ENCODE peak calls at places on chromosomes 2 and 18, in four cellular contexts. S is adrenal gland, F is GM23248, I is NB4. P is an unnamed sample.

GRCh38 chr2:39356922-39357639 is 80.0 kb downstream of the MAP4K3 start:
- DNase-seq in S (no peak), I (no peak), F (no peak), P (no peak)

GRCh38 chr2:151860613-151861146 is 32.5 kb upstream of the ARL5A start:
- DNase-seq in F (no peak), S (no peak), I (no peak), P (no peak)

GRCh38 chr2:171210864-171211431 is 50.3 kb upstream of the TLK1 start:
- DNase-seq in S (no peak), I (peak), F (no peak), P (no peak)

GRCh38 chr2:71928734-71929481 is 218.8 kb downstream of the CYP26B1 start:
- DNase-seq in I (no peak), S (peak), F (no peak), P (no peak)

GRCh38 chr2:189444322-189444721 is 3.0 kb downstream of the WDR75 start:
- DNase-seq in F (peak), I (peak), S (no peak), P (no peak)

GRCh38 chr2:72896446-72896845 is 9.2 kb downstream of the SPR start:
- DNase-seq in F (peak), S (no peak), I (no peak), P (no peak)

GRCh38 chr2:205769494-205769848 is 87.2 kb downstream of the NRP2 start:
- DNase-seq in I (no peak), S (no peak), F (peak), P (no peak)

GRCh38 chr2:15823459-15824396 is 116.6 kb upstream of the MYCN start:
- DNase-seq in I (no peak), F (no peak), S (no peak), P (no peak)

GRCh38 chr2:23375448-23375847 is 9.5 kb upstream of the KLHL29 start:
- DNase-seq in I (peak), F (peak), S (no peak), P (no peak)

GRCh38 chr2:237797253-237797652 is 1.3 kb upstream of the RBM44 start:
- DNase-seq in S (no peak), I (no peak), F (no peak), P (no peak)

GRCh38 chr2:135890830-135891229 is 14.6 kb upstream of the MCM6 start:
- DNase-seq in S (no peak), F (no peak), I (no peak), P (no peak)

GRCh38 chr18:58097127-58097906 is 53.3 kb downstream of the NEDD4L start:
- DNase-seq in I (no peak), F (no peak), S (no peak), P (no peak)

GRCh38 chr2:100785621-100786296 is 34.2 kb upstream of the NPAS2 start:
- DNase-seq in S (no peak), F (peak), I (no peak), P (no peak)

GRCh38 chr2:176172007-176172747 is 15.1 kb downstream of the HOXD3 start:
- DNase-seq in I (no peak), F (no peak), S (no peak), P (no peak)
- H3K4me3 ChIP-seq in I (no peak), F (no peak), S (no peak), P (peak)

GRCh38 chr18:45365835-45366234 is 249.4 kb upstream of the SLC14A2 start:
- DNase-seq in I (no peak), F (peak), S (no peak), P (no peak)

GRCh38 chr18:45373286-45373880 is 241.9 kb upstream of the SLC14A2 start:
- DNase-seq in I (peak), F (no peak), S (no peak), P (no peak)

GRCh38 chr18:45374878-45375630 is 240.2 kb upstream of the SLC14A2 start:
- DNase-seq in S (no peak), I (no peak), F (no peak), P (no peak)

GRCh38 chr18:45370190-45371010 is 244.9 kb upstream of the SLC14A2 start:
- DNase-seq in I (no peak), F (peak), S (peak), P (no peak)
- H3K4me3 ChIP-seq in I (no peak), F (no peak), S (no peak), P (no peak)

DNA sequence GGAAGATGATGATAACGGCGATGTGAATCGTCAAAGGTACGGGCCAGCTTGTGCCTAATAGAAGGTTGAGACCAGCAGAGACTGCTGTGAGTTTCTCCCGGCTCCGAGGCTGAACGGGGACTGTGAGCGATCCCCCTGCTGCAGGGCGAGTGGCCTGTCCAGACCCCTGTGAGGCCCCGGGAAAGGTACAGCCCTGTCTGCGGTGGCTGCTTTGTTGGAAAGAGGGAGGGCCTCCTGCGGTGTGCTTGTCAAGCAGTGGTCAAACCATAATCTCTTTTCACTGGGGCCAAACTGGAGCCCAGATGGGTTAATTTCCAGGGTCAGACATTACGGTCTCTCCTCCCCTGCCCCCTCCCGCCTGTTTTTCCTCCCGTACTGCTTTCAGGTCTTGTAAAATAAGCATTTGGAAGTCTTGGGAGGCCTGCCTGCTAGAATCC is 3.0 kb downstream of the FZD7 start:
- DNase-seq in I (no peak), F (peak), S (no peak), P (no peak)
- H3K4me3 ChIP-seq in I (no peak), F (peak), S (no peak), P (peak)

GRCh38 chr2:25523060-25523459 is 150.3 kb downstream of the DTNB start:
- DNase-seq in S (no peak), I (no peak), F (no peak), P (no peak)

GRCh38 chr2:25524507-25524906 is 148.9 kb downstream of the DTNB start:
- DNase-seq in S (no peak), F (no peak), I (no peak), P (no peak)

GRCh38 chr2:25521126-25521525 is 152.3 kb downstream of the DTNB start:
- DNase-seq in F (peak), S (no peak), I (no peak), P (no peak)

GRCh38 chr2:25517701-25518100 is 155.7 kb downstream of the DTNB start:
- DNase-seq in F (no peak), I (no peak), S (no peak), P (no peak)

DNA sequence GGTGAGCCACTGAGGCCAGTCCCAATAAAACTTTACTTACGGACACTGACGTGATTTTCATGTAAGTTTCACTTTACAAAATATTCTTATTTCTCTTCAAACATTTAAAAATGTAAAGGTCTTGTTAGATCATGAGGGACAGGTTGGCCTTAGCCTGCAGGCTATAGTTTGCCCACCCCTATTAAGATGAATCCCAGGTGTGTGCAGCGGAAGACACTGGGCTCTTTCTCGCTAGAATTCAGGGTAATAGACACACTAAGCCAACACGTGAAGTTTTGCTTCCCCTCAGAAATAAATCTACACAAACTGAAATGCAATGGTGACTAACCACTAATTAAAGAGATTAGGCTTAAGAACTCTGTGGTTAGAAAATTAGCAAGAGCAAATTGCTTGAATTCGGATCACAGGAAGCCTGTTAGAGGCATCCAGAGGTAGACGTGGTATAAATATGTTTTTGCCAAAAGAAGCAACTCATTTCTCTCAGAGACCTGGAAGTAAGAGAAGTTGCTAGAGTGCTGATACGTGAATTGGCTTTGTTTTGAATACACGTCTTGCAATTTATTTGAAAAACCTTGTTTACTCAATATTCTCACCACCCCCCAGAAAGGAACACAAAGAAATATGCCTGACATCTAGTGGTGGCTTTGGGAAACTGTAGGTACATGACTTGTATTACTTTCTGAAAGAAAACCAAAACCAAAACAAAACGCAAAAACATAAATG is 151.6 kb downstream of the DTNB start:
- DNase-seq in F (peak), S (peak), I (peak), P (no peak)
- H3K4me3 ChIP-seq in F (peak), S (peak), I (no peak), P (peak)

DNA sequence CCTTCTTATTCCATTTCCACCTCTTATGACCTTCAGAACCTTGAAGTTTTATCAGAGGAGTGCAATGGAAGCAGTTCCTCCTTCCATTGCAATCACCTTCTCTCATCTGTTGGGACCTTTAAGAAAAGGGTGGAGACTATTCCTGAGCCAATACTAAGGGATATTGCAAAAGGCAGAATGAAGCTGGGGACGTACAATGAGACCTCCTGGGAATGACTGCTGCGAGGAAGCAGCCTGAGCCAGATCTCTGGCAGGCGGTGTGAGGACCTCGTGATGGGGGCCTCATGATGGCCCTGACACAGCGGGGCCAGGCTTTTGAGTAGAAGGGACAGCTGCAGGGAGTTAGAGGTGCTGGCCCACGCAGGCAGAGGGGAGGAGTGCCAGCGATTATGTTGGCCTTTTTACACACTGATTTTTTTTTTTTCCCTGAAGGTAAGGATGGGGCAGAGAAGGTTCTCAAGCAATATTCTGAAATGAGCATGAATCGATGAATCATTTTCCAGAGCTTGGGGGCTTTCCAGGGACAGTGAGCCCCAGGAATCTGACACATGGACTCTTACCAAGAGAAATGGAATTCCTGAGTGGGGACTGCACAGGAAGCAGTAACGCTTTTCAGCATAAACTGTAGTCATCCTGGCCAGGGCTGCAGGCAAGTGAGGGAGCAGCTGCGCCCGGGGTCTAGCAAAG is 40.0 kb upstream of the LAPTM4A start:
- DNase-seq in F (peak), I (no peak), S (no peak), P (no peak)
- H3K4me3 ChIP-seq in F (peak), I (no peak), S (no peak), P (no peak)

GRCh38 chr2:8543065-8543411 is 138.8 kb upstream of the ID2 start:
- DNase-seq in S (no peak), I (no peak), F (no peak), P (no peak)
- H3K4me3 ChIP-seq in S (no peak), I (no peak), F (no peak), P (peak)

GRCh38 chr2:25286723-25287483 is 54.8 kb downstream of the DNMT3A start:
- DNase-seq in F (no peak), I (no peak), S (no peak), P (no peak)

GRCh38 chr2:25283921-25284320 is 57.8 kb downstream of the DNMT3A start:
- DNase-seq in F (no peak), S (no peak), I (no peak), P (no peak)

GRCh38 chr2:25281581-25281980 is 60.1 kb downstream of the DNMT3A start:
- DNase-seq in S (peak), F (no peak), I (no peak), P (no peak)

GRCh38 chr2:25285265-25286024 is 56.3 kb downstream of the DNMT3A start:
- DNase-seq in F (no peak), S (no peak), I (no peak), P (no peak)

GRCh38 chr2:25286025-25286400 is 55.7 kb downstream of the DNMT3A start:
- DNase-seq in S (no peak), F (no peak), I (peak), P (no peak)
- H3K4me3 ChIP-seq in S (no peak), F (no peak), I (no peak), P (no peak)

GRCh38 chr2:98759827-98760625 is 29.1 kb upstream of the MGAT4A start:
- DNase-seq in S (no peak), F (no peak), I (peak), P (no peak)

GRCh38 chr2:98759338-98759737 is 28.4 kb upstream of the MGAT4A start:
- DNase-seq in S (no peak), F (no peak), I (peak), P (no peak)

GRCh38 chr2:98761267-98761781 is 30.4 kb upstream of the MGAT4A start:
- DNase-seq in I (no peak), S (no peak), F (no peak), P (no peak)

GRCh38 chr2:98761909-98762308 is 31.0 kb upstream of the MGAT4A start:
- DNase-seq in S (no peak), I (no peak), F (no peak), P (no peak)

DNA sequence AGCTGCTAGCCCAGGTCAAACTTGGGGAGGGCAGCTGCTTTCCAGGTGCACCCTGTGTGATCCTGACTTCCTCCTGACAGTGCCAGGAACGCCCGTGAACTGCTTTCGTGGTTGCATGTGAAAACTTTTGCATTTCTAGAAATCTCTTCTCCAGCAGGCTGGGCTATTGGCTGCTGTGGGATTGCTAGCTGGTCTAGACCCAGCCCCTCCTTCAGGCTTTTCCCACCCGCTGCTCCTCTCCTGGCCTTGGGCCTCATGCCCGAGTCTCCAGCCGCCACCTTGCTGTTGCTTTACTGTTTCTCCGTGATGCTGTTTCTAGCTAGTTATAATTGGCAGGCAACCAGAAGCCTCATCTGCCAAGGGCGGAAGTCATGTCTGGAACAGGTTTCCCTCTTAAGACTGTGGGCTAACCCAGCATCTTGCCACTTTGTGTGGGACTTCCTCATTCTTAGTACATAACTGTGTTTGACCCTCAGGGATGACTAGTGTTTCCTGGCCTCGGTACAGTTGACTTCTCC is 27.0 kb upstream of the MGAT4A start:
- DNase-seq in I (peak), F (peak), S (peak), P (peak)
- H3K4me3 ChIP-seq in I (peak), F (peak), S (no peak), P (peak)

DNA sequence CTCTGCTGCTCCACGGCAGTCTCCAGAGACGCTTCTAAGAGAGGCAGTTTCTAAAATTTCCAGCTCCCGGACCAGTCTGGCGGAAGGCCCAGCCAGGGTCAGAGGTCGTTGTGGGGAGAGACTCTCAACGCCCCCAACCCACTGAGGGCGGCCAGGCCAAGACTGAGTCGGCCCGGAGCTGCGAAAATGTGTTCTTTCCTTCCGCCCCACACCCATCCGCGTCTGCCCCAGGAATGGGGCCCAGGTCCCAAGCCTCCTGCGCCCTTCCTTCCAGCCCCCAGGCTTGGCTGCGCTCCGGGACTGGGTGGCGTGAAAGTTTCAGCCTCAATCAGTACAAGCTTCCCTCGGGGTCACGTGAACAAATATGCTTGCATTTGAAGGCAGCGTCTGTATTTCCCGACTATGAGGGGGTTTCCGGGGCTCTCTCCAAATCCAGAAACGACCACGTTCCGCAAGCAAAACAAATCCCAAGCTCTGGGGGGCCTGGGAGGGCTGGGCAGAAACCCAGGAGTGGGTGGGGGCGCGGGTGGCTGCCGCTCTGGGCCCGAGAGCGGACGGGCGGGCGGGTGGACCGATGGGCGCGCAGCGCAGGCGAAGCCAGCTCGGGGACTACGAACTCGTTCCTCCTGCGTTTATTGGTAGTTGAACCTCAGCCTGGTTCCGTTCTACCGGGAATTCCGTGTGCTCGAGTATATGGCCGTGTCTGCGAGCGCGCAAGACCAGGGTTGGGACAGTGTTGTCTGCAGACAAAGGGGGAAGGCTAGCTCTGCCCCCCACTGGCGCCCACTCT is 3.3 kb downstream of the HOXD3 start:
- DNase-seq in F (no peak), S (no peak), I (no peak), P (no peak)
- H3K4me3 ChIP-seq in F (no peak), S (no peak), I (no peak), P (peak)

DNA sequence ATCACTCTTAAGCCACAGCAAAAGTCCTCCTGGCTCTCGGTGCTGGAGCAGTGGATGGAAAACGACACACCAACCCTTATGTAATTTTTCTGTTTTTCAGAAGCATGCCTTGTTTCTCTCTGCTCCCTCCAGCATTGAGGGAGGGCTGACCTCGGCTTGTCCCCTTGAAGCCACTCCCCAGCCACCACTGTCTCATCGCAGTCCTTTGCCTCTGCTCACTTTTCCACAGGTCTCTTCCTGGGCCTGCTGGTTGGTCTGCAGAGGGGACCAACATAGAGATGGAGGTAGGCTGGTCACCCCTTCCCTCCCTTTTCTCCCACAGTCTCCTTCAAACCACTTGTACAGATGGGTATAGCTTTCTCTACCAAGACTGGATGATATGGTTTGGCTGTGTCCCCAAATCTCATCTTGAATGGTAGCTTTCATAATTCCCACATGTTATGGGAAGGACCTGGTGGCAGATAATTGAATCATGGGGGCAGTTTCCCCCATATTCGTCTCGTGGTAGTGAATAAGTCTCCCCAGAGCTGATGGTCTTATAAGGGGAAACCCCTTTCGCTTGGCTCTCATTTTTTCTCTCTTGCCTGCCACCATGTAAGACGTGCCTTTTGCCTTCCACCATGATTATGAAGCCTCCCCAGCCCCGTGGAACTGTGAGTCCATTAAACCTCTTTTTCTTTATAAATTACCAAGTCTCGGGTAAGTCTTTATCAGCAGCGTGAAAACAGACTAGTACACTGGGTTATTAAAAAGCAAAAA is 14.3 kb upstream of the RIOK3 start:
- DNase-seq in F (no peak), S (no peak), I (no peak), P (no peak)
- H3K4me3 ChIP-seq in F (peak), S (no peak), I (no peak), P (peak)